ENCODE peak calls at places on chromosomes 5 and 9, in six cellular contexts. One of them, this sample, is unnamed. For H3K9me3, the result is how much of the 10 kb centered on the place peaks cover.

GRCh38 chr9:96109718-96110351 is 192.1 kb downstream of the HSD17B3 start:
- DNase-seq in hepatocyte: no peak
- DNase-seq in PC-9: no peak
- DNase-seq in Karpas-422: no peak
- DNase-seq in OCI-LY7: no peak
- DNase-seq in neural progenitor cell: no peak
- DNase-seq in this sample: no peak

GRCh38 chr5:170590537-170590936 is 86.7 kb downstream of the KCNIP1 start:
- DNase-seq in PC-9: no peak
- DNase-seq in neural progenitor cell: no peak
- DNase-seq in Karpas-422: no peak
- DNase-seq in OCI-LY7: no peak
- DNase-seq in hepatocyte: no peak
- DNase-seq in this sample: no peak

GRCh38 chr5:115961413-115962238 is 649 bp upstream of the LVRN start:
- DNase-seq in neural progenitor cell: peak
- DNase-seq in Karpas-422: no peak
- DNase-seq in OCI-LY7: no peak
- DNase-seq in hepatocyte: no peak
- DNase-seq in PC-9: no peak
- DNase-seq in this sample: no peak

GRCh38 chr5:179530069-179530998 is 20.0 kb upstream of the RUFY1 start:
- DNase-seq in neural progenitor cell: peak
- DNase-seq in PC-9: no peak
- DNase-seq in hepatocyte: peak
- DNase-seq in OCI-LY7: no peak
- DNase-seq in Karpas-422: peak
- DNase-seq in this sample: no peak

GRCh38 chr5:149795360-149795759 is 65.2 kb downstream of the PPARGC1B start:
- DNase-seq in OCI-LY7: no peak
- DNase-seq in neural progenitor cell: no peak
- DNase-seq in PC-9: no peak
- DNase-seq in hepatocyte: no peak
- DNase-seq in Karpas-422: no peak
- DNase-seq in this sample: no peak

GRCh38 chr5:140795259-140795641 is 598 bp downstream of the PCDHA2 start:
- DNase-seq in PC-9: no peak
- DNase-seq in neural progenitor cell: peak
- DNase-seq in OCI-LY7: no peak
- DNase-seq in hepatocyte: peak
- DNase-seq in Karpas-422: no peak
- DNase-seq in this sample: no peak

GRCh38 chr5:159975462-159976019 is 33.4 kb upstream of the TTC1 start:
- DNase-seq in OCI-LY7: no peak
- DNase-seq in hepatocyte: peak
- DNase-seq in Karpas-422: no peak
- DNase-seq in PC-9: peak
- DNase-seq in neural progenitor cell: no peak
- DNase-seq in this sample: no peak

GRCh38 chr5:149822310-149822709 is 92.2 kb downstream of the PPARGC1B start:
- DNase-seq in Karpas-422: no peak
- DNase-seq in PC-9: no peak
- DNase-seq in neural progenitor cell: no peak
- DNase-seq in OCI-LY7: no peak
- DNase-seq in hepatocyte: no peak
- DNase-seq in this sample: no peak

GRCh38 chr5:102130386-102130785 is 165.7 kb downstream of the SLCO4C1 start:
- DNase-seq in Karpas-422: no peak
- DNase-seq in hepatocyte: no peak
- DNase-seq in PC-9: no peak
- DNase-seq in neural progenitor cell: no peak
- DNase-seq in OCI-LY7: no peak
- DNase-seq in this sample: no peak

GRCh38 chr5:178333821-178334481 is 101.3 kb upstream of the PHYKPL start:
- DNase-seq in neural progenitor cell: no peak
- DNase-seq in Karpas-422: no peak
- DNase-seq in OCI-LY7: no peak
- DNase-seq in hepatocyte: no peak
- DNase-seq in PC-9: no peak
- DNase-seq in this sample: no peak

GRCh38 chr9:111794837-111795556 is at the start of gene SHOC1:
- DNase-seq in PC-9: no peak
- DNase-seq in neural progenitor cell: no peak
- DNase-seq in Karpas-422: no peak
- DNase-seq in OCI-LY7: no peak
- DNase-seq in hepatocyte: no peak
- DNase-seq in this sample: no peak

GRCh38 chr5:14781106-14781505 is 90.5 kb downstream of the ANKH start:
- DNase-seq in neural progenitor cell: no peak
- DNase-seq in PC-9: no peak
- DNase-seq in Karpas-422: no peak
- DNase-seq in hepatocyte: no peak
- DNase-seq in OCI-LY7: no peak
- DNase-seq in this sample: no peak

GRCh38 chr5:99191181-99191775 is 262.5 kb upstream of the CHD1 start:
- DNase-seq in PC-9: no peak
- DNase-seq in Karpas-422: no peak
- DNase-seq in OCI-LY7: no peak
- DNase-seq in neural progenitor cell: no peak
- DNase-seq in hepatocyte: no peak
- DNase-seq in this sample: no peak

GRCh38 chr5:142225141-142225540 is 99.7 kb downstream of the SPRY4 start:
- DNase-seq in Karpas-422: no peak
- DNase-seq in hepatocyte: no peak
- DNase-seq in neural progenitor cell: no peak
- DNase-seq in OCI-LY7: no peak
- DNase-seq in PC-9: no peak
- DNase-seq in this sample: no peak

GRCh38 chr5:53265043-53265442 is 155.5 kb upstream of the MOCS2 start:
- DNase-seq in hepatocyte: no peak
- DNase-seq in OCI-LY7: no peak
- DNase-seq in PC-9: no peak
- DNase-seq in neural progenitor cell: no peak
- DNase-seq in Karpas-422: no peak
- DNase-seq in this sample: peak

GRCh38 chr9:80146466-80146865 is 574.7 kb downstream of the TLE4 start:
- DNase-seq in OCI-LY7: no peak
- DNase-seq in Karpas-422: no peak
- DNase-seq in neural progenitor cell: peak
- DNase-seq in hepatocyte: no peak
- DNase-seq in PC-9: no peak
- DNase-seq in this sample: no peak

GRCh38 chr9:126784401-126784800 is 20.4 kb upstream of the ZBTB43 start:
- DNase-seq in Karpas-422: no peak
- DNase-seq in PC-9: no peak
- DNase-seq in hepatocyte: no peak
- DNase-seq in neural progenitor cell: no peak
- DNase-seq in OCI-LY7: no peak
- DNase-seq in this sample: no peak

GRCh38 chr9:33151007-33151557 is 16.1 kb downstream of the B4GALT1 start:
- DNase-seq in neural progenitor cell: no peak
- DNase-seq in hepatocyte: peak
- DNase-seq in PC-9: no peak
- DNase-seq in Karpas-422: no peak
- DNase-seq in OCI-LY7: no peak
- DNase-seq in this sample: no peak

GRCh38 chr9:128627127-128627715 is 29.4 kb downstream of the DYNC2I2 start:
- DNase-seq in Karpas-422: no peak
- DNase-seq in PC-9: no peak
- DNase-seq in OCI-LY7: no peak
- DNase-seq in hepatocyte: no peak
- DNase-seq in neural progenitor cell: no peak
- DNase-seq in this sample: no peak

DNA sequence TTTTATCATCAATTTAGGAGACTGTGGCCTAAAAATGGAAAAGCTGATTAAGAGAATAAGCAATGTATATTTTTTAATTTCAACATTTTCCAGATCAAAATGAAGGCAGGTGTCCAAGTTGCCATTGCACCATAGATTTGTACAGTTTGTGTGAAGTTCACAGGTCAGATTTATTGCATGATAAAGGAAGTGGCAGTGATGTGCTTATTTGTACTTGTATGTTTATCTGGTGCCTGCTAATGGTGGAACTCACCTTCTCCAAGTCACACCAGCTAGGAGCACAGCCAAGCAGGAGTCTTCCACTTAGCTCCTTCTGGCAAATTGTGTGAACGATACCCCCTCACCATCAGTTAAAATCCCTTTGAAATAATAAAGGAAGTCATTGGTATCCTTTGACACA is 37.8 kb upstream of the ANKRD31 start:
- DNase-seq in hepatocyte: no peak
- DNase-seq in Karpas-422: no peak
- DNase-seq in OCI-LY7: no peak
- DNase-seq in neural progenitor cell: no peak
- DNase-seq in PC-9: no peak
- DNase-seq in this sample: no peak
- H2AFZ ChIP-seq in hepatocyte: no peak
- H2AFZ ChIP-seq in Karpas-422: no peak
- H2AFZ ChIP-seq in OCI-LY7: no peak
- H2AFZ ChIP-seq in neural progenitor cell: no peak
- H2AFZ ChIP-seq in PC-9: no peak
- H2AFZ ChIP-seq in this sample: no peak

GRCh38 chr9:8660383-8660782 is 860.8 kb upstream of the DMAC1 start:
- DNase-seq in OCI-LY7: no peak
- DNase-seq in Karpas-422: peak
- DNase-seq in PC-9: no peak
- DNase-seq in neural progenitor cell: no peak
- DNase-seq in hepatocyte: peak
- DNase-seq in this sample: no peak

DNA sequence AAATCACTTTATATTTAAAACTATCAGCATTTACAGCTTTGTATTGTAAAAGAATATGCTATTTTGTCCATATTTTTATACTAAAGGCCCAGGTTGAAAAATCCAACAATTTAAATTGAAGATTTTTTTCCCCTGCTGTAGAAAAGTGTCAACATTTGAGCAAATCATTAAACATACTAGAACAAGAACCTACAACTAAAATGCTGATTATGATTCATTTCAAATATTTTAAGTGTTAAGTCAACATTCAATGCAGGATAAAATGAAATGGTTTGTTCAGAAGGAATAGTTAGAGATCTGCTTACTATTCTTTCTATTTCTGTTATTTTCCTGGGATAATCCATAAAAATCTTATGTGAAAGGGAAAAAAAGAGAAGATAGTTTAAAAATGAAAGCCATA is 866.5 kb upstream of the DMAC1 start:
- DNase-seq in OCI-LY7: no peak
- DNase-seq in neural progenitor cell: no peak
- DNase-seq in hepatocyte: no peak
- DNase-seq in Karpas-422: no peak
- DNase-seq in PC-9: no peak
- DNase-seq in this sample: no peak
- H3K9me3 ChIP-seq in OCI-LY7: under half
- H3K9me3 ChIP-seq in neural progenitor cell: under half
- H3K9me3 ChIP-seq in hepatocyte: under half
- H3K9me3 ChIP-seq in Karpas-422: under half
- H3K9me3 ChIP-seq in PC-9: under half
- H3K9me3 ChIP-seq in this sample: under half

GRCh38 chr5:33890633-33891032 is 1.2 kb downstream of the ADAMTS12 start:
- DNase-seq in OCI-LY7: no peak
- DNase-seq in Karpas-422: no peak
- DNase-seq in hepatocyte: no peak
- DNase-seq in neural progenitor cell: peak
- DNase-seq in PC-9: peak
- DNase-seq in this sample: no peak

GRCh38 chr5:33892419-33893151 is 795 bp upstream of the ADAMTS12 start:
- DNase-seq in PC-9: peak
- DNase-seq in hepatocyte: peak
- DNase-seq in Karpas-422: no peak
- DNase-seq in neural progenitor cell: peak
- DNase-seq in OCI-LY7: no peak
- DNase-seq in this sample: no peak

GRCh38 chr5:33888582-33888981 is 3.2 kb downstream of the ADAMTS12 start:
- DNase-seq in OCI-LY7: no peak
- DNase-seq in Karpas-422: no peak
- DNase-seq in PC-9: no peak
- DNase-seq in hepatocyte: no peak
- DNase-seq in neural progenitor cell: no peak
- DNase-seq in this sample: no peak

GRCh38 chr5:33891731-33892418 is at the start of gene ADAMTS12:
- DNase-seq in PC-9: peak
- DNase-seq in Karpas-422: no peak
- DNase-seq in neural progenitor cell: peak
- DNase-seq in OCI-LY7: no peak
- DNase-seq in hepatocyte: peak
- DNase-seq in this sample: no peak

GRCh38 chr5:33890147-33890546 is 1.6 kb downstream of the ADAMTS12 start:
- DNase-seq in neural progenitor cell: peak
- DNase-seq in PC-9: no peak
- DNase-seq in OCI-LY7: no peak
- DNase-seq in hepatocyte: no peak
- DNase-seq in Karpas-422: no peak
- DNase-seq in this sample: no peak
- H3K4me3 ChIP-seq in neural progenitor cell: peak
- H3K4me3 ChIP-seq in PC-9: peak
- H3K4me3 ChIP-seq in OCI-LY7: no peak
- H3K4me3 ChIP-seq in hepatocyte: no peak
- H3K4me3 ChIP-seq in Karpas-422: no peak
- H3K4me3 ChIP-seq in this sample: no peak

DNA sequence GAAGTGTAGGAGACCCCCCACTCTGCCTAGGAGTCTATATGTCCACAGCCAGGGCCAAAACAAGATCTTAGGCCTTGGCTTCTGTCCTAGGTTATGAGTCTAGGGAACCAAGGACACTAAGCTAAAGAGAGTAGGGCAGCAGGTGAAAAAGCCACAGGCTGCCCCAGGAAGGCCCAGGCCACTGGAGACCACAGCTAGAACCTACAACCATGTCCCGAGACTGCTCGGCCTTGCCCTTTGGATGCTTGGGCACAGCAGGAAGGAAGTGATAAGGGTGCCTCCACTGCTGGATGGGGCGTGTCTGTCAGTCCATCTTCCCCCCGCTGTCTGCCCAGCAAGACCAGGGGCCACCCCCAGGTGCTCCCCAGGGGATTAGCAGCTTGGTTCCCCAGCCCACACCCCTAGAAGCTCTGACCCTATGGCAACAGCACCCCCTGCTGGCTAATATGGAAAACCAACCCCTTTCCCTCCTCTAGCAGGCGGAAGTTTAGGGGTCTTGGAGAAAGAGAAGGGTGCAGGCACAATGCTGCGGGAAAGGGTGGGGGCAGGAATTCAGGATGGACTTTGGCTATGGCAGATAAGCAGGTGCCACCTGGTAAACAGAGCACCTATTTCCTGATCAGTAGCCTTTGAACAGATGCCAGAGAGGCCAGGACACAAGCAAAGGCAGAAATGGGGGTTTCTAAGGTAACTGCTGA is 10.5 kb upstream of the IRF1 start:
- DNase-seq in neural progenitor cell: peak
- DNase-seq in PC-9: peak
- DNase-seq in Karpas-422: peak
- DNase-seq in hepatocyte: peak
- DNase-seq in OCI-LY7: peak
- DNase-seq in this sample: no peak
- H2AFZ ChIP-seq in neural progenitor cell: no peak
- H2AFZ ChIP-seq in PC-9: no peak
- H2AFZ ChIP-seq in Karpas-422: no peak
- H2AFZ ChIP-seq in hepatocyte: no peak
- H2AFZ ChIP-seq in OCI-LY7: peak
- H2AFZ ChIP-seq in this sample: no peak

GRCh38 chr9:138050472-138051330 is 173.1 kb downstream of the CACNA1B start:
- DNase-seq in hepatocyte: no peak
- DNase-seq in Karpas-422: no peak
- DNase-seq in PC-9: no peak
- DNase-seq in OCI-LY7: no peak
- DNase-seq in neural progenitor cell: no peak
- DNase-seq in this sample: no peak
- H3K9me3 ChIP-seq in hepatocyte: under half
- H3K9me3 ChIP-seq in Karpas-422: under half
- H3K9me3 ChIP-seq in PC-9: under half
- H3K9me3 ChIP-seq in OCI-LY7: under half
- H3K9me3 ChIP-seq in neural progenitor cell: under half
- H3K9me3 ChIP-seq in this sample: under half

GRCh38 chr5:55172937-55173695 is at the start of gene CDC20B:
- DNase-seq in hepatocyte: peak
- DNase-seq in Karpas-422: peak
- DNase-seq in OCI-LY7: peak
- DNase-seq in neural progenitor cell: peak
- DNase-seq in PC-9: peak
- DNase-seq in this sample: no peak
- H3K4me3 ChIP-seq in hepatocyte: peak
- H3K4me3 ChIP-seq in Karpas-422: peak
- H3K4me3 ChIP-seq in OCI-LY7: peak
- H3K4me3 ChIP-seq in neural progenitor cell: peak
- H3K4me3 ChIP-seq in PC-9: peak
- H3K4me3 ChIP-seq in this sample: peak

This sample was measured in keratinocyte.